ENCODE peak calls at places on chromosomes 1 and 21, in six cellular contexts. X is adrenal gland, P is bronchial epithelial cell, F is kidney epithelial cell, G is esophagus squamous epithelium, H is endothelial cell of umbilical vein. M is an unnamed sample. For H3K36me3, the result is how much of the 10 kb centered on the place peaks cover.

GRCh38 chr1:164644774-164645634 is 86.0 kb downstream of the PBX1 start:
- DNase-seq in X (peak), P (peak), F (no peak), G (no peak), H (no peak), M (no peak)

GRCh38 chr1:56940039-56940438 is 25.8 kb downstream of the C8B start:
- DNase-seq in X (no peak), P (no peak), F (no peak), G (no peak), H (no peak), M (no peak)

GRCh38 chr21:41316200-41316599 is 401 bp upstream of the FAM3B start:
- DNase-seq in X (no peak), P (no peak), F (no peak), G (no peak), H (no peak), M (no peak)

GRCh38 chr1:230424440-230425251 is 1.5 kb downstream of the PGBD5 start:
- DNase-seq in X (no peak), P (peak), F (no peak), G (no peak), H (no peak), M (no peak)

GRCh38 chr1:64396817-64397216 is 73.1 kb upstream of the CACHD1 start:
- DNase-seq in X (no peak), P (no peak), F (no peak), G (no peak), H (no peak), M (no peak)

GRCh38 chr1:53046930-53047329 is 15.1 kb upstream of the PODN start:
- DNase-seq in X (peak), P (no peak), F (no peak), G (no peak), H (peak), M (no peak)

GRCh38 chr1:12475158-12475934 is 142.7 kb downstream of the DHRS3 start:
- DNase-seq in X (no peak), P (peak), F (no peak), G (no peak), H (no peak), M (no peak)

GRCh38 chr1:6267686-6268281 is 6.9 kb upstream of the GPR153 start:
- DNase-seq in X (no peak), P (peak), F (no peak), G (no peak), H (no peak), M (no peak)

GRCh38 chr21:35252831-35253230 is 203.7 kb upstream of the RUNX1 start:
- DNase-seq in X (no peak), P (no peak), F (no peak), G (no peak), H (no peak), M (no peak)

GRCh38 chr1:42998381-42998780 is 39.7 kb upstream of the SLC2A1 start:
- DNase-seq in X (no peak), P (no peak), F (no peak), G (no peak), H (no peak), M (peak)

GRCh38 chr1:145719230-145720079 is at the start of gene CD160:
- DNase-seq in X (no peak), P (no peak), F (no peak), G (no peak), H (no peak), M (no peak)

GRCh38 chr1:33374336-33375105 is 53.6 kb upstream of the A3GALT2 start:
- DNase-seq in X (no peak), P (no peak), F (no peak), G (no peak), H (no peak), M (no peak)

GRCh38 chr1:244006381-244006901 is 44.6 kb upstream of the ZBTB18 start:
- DNase-seq in X (no peak), P (no peak), F (no peak), G (no peak), H (no peak), M (no peak)

GRCh38 chr1:209485167-209485566 is 98.3 kb upstream of the CAMK1G start:
- DNase-seq in X (peak), P (peak), F (no peak), G (no peak), H (no peak), M (no peak)

GRCh38 chr1:96309783-96310182 is 411.8 kb upstream of the PTBP2 start:
- DNase-seq in X (peak), P (peak), F (peak), G (no peak), H (no peak), M (no peak)

GRCh38 chr1:215243275-215244054 is 160.9 kb downstream of the KCNK2 start:
- DNase-seq in X (no peak), P (no peak), F (no peak), G (no peak), H (no peak), M (no peak)

GRCh38 chr1:63368131-63368530 is 704 bp downstream of the ALG6 start:
- DNase-seq in X (no peak), P (peak), F (no peak), G (no peak), H (no peak), M (no peak)

DNA sequence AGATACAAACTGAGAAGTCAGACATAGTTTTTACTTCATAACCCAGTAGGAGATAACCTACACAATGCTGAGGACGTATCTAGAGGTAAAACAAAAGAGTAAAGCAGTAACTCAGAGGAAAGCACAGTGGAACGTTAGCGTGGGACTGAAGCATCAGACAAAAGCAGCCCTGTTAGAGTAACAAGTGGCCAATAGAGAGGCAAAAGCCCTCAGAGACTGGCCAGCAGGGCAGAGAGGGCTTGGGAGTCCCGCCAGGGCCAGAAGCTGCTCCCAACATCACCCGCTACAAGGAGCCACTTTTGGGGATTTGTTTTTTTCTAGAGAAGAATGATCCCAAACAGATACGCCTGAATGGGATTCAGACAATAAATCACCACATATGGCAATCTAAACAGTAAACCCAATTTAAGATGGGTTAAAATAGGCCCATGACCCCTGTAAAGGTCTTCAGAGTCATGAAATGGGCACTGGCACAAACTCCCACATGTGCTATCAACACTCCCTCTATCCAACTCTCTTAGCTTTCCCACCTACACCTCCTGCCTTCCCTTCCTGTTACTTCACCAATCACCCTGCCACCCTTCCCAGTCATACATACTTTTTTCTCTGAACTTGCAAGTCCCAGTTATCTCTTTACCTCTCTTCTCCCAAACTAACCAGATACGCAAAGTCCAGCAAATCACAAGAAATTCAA is 17.2 kb downstream of the TADA1 start:
- DNase-seq in X (no peak), P (no peak), F (no peak), G (no peak), H (no peak), M (no peak)
- H3K36me3 ChIP-seq in X (under half), P (under half), F (under half), G (under half), H (under half), M (under half)

GRCh38 chr1:1325288-1326074 is 879 bp downstream of the CPTP start:
- DNase-seq in X (peak), P (no peak), F (no peak), G (no peak), H (peak), M (no peak)

GRCh38 chr1:1324084-1324523 is 356 bp downstream of the INTS11 start:
- DNase-seq in X (no peak), P (no peak), F (no peak), G (no peak), H (no peak), M (no peak)

GRCh38 chr1:1327291-1327690 is 2.7 kb downstream of the CPTP start:
- DNase-seq in X (no peak), P (no peak), F (no peak), G (no peak), H (no peak), M (no peak)

GRCh38 chr1:1324524-1325287 is at the start of the genes CPTP and INTS11:
- DNase-seq in X (peak), P (peak), F (peak), G (peak), H (peak), M (peak)

DNA sequence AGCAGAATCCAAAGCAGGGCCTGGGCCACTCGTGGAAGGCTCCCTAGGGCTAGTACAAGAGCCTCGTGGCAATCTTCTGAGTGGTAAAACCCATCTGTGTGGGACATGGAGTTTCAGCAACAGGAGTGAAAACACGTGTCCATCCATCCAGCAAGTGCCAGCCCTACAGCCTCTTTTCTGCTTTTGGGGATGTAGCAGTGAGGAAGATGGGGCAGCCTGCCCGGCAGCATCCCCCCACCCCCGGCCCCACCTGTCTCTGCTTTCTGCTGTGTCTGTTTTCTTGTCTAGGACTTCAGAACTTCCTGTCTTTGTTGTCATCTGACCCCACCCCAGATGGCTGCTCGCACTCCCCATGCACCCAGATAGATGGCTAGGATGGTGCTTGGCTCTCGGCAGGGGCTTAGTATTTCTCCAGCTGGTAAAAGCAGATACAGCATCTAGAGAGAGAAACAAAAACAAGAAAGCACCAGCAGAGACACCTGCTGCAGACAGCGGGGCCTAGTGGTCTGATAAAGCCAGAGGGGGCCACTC is 1.5 kb downstream of the CPTP start:
- DNase-seq in X (no peak), P (no peak), F (no peak), G (no peak), H (no peak), M (no peak)
- H3K4me3 ChIP-seq in X (no peak), P (peak), F (no peak), G (peak), H (peak), M (no peak)

GRCh38 chr1:10598088-10598712 is 123.5 kb downstream of the PEX14 start:
- DNase-seq in X (no peak), P (no peak), F (no peak), G (no peak), H (no peak), M (no peak)
- TF ChIP-seq CTCF in X (no peak), P (peak), F (peak), G (no peak), H (no peak), M (no peak)

GRCh38 chr1:45622267-45622890 is 1.5 kb downstream of the CCDC17 start:
- DNase-seq in X (no peak), P (no peak), F (no peak), G (no peak), H (no peak), M (no peak)
- H3K36me3 ChIP-seq in X (under half), P (under half), F (under half), G (under half), H (under half), M (under half)

DNA sequence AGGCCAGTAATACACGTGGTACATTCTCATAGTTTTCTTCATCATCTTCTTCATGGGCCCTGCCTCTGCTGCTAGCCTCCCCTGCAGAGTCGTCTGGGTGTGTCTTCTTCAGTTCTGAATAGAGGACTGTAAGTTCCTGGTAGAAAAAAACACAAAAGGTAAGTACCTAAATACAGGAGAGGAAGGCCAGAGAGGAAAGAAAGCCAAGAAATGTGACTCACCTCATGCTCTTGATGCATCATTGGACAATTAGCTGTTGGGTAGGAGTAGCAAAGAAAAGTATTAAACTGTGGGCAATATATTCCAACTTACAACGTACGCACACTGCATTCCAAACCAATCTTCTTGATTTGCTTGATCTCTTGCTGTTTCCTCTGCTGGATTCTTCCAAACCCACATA is 21.8 kb downstream of the FCRL3 start:
- DNase-seq in X (no peak), P (peak), F (no peak), G (no peak), H (no peak), M (no peak)
- H3K4me3 ChIP-seq in X (no peak), P (no peak), F (no peak), G (no peak), H (no peak), M (no peak)

DNA sequence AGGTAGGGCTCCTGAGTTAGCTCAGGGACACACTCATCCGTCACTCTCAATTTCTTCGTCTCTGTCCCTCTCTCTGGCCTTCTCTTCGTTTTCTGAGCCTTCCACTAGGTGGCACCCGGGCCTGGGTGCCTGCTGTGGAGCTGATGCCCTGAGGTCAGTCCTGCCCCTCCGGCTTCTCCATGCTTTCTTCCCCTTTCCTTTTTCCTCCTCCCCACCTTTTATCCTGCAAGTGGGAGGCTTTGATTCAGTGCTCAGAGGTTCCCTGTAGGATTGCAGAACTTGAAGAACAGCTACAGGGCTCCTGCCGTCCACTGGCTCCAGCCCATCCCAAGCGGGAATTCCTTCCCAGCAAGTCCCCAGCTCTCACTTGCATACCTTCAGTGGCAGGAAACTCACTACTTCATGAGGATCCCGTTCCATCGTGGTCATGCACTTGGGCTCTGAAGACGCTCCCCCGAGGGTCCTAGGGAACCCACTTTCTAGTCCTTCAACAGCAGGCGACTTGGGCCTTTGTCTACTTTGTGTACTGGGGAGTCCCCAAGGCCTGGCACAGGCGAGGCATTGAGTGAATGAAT is 45.6 kb downstream of the SRRM1 start:
- DNase-seq in X (peak), P (peak), F (no peak), G (no peak), H (peak), M (no peak)
- TF ChIP-seq CTCF in X (peak), P (peak), F (peak), G (peak), H (peak), M (peak)

DNA sequence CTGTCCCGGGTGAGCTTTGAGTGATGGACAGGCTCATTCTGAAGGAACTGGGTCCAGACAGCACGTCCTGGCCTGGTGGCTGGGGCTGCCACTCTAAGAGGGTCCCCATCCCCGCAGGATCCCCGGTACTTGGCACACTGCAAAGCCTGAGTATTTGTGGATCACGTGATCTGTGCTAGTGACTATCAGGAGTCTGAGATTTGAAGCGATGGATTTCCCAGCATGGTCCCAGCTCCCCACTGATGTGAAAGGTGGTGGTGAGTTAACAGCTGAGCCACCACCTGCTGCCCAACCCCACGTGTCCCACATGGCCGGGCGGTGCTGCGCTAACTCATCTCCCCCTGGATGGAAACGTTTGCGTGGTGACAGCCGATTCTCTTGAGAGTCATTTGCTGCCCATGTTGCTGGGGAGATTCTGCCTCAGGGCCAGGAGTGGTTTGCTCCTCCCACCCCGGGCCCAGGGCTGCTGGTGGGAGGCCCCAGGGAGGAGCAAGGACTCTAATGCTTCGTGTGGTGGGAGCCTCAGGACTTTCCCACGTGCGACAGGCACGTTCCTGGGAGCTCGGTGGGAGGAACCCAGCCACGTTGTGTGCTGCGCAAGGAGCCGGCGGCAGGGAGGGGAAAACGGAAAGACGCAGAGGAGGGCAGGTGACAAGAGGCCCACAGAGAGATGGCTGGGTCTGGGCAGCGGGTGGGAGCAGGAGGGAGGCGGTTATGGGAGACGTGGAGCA is 15.1 kb downstream of the FAAP20 start:
- DNase-seq in X (no peak), P (no peak), F (no peak), G (no peak), H (no peak), M (no peak)
- H3K36me3 ChIP-seq in X (under half), P (under half), F (under half), G (under half), H (under half), M (under half)

DNA sequence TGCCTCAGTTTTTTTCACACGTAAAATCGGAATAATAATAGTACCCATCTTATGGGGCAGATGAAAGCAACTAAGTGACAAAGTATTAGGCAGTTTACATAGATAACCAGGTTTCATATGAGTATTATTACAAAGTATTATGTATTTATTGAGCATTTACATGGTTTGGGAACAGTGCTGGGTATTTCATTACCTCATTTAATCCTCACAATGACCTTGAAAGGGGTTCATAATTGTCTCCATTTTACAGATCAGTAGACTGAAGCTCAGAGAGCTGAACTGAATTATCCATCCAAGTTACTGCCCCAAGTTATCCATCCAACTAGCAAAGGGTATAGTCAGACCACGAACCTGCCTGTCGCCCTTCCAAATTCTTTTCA is 21.2 kb downstream of the TCEA3 start:
- DNase-seq in X (no peak), P (no peak), F (no peak), G (no peak), H (no peak), M (no peak)
- H3K4me3 ChIP-seq in X (no peak), P (no peak), F (no peak), G (peak), H (no peak), M (no peak)

GRCh38 chr1:55506686-55507577 is 291.8 kb upstream of the USP24 start:
- DNase-seq in X (no peak), P (no peak), F (no peak), G (no peak), H (no peak), M (no peak)
- TF ChIP-seq CTCF in X (no peak), P (no peak), F (no peak), G (no peak), H (no peak), M (no peak)

DNA sequence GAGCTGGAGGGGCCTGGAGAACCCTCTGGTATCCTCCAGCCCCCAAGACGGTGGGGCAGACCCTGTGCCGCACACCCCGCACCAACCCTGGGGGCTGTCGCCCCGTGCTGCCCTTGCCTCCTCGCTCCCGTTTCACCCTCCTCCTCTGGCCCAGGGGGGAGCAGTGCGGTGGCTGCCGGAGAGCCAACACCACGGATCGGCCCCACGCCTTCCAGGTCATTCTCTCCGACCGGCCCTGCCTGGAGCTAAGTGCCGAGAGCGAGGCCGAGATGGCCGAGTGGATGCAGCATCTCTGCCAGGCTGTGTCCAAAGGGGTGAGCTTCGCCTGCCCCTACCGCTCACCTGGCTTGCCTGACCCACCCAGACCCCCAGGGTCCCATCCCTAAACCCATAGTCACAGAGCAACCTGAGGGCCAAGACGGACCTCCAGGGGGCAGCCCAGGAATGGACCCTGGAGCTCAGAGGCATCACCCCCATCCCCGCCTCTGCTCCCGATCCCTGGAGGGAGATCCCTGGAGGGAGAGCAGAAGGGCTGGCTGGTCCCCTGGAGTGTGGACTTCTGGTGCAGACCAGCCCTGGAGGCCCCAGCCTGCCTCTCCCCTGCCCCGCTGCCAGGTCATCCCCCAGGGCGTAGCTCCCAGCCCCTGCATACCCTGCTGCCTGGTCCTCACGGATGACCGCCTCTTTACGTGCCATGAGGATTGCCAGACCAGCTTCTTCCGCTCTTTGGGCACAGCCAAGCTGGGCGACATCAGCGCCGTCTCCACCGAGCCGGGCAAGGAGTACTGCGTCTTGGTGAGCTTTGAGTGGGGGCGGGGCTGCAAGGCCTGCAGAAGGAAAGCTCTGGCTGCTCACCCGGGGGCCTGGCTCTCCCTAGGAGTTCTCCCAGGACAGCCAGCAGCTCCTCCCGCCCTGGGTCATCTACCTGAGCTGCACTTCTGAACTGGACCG is 4.0 kb upstream of the SLC25A34 start:
- DNase-seq in X (no peak), P (no peak), F (no peak), G (no peak), H (no peak), M (no peak)
- H3K36me3 ChIP-seq in X (under half), P (under half), F (under half), G (half or more), H (under half), M (half or more)

M was measured in BJ.